ENCODE peak calls at places on chromosome 17, in seven cellular contexts. N is cardiac fibroblast, I is left ventricle myocardium inferior, E is adrenal gland, Y is epithelial cell of esophagus, O is neural progenitor cell, C is GM12864. L is an unnamed sample.
A peak's percentile ranks its signal among the peaks of the same experiment; 100 is the strongest.

GRCh38 chr17:73536700-73537680 is 107.3 kb downstream of the SDK2 start:
- DNase-seq in N (no peak), I (no peak), E (no peak), Y (no peak), O (peak; percentile 82), C (no peak), L (no peak)

GRCh38 chr17:3983945-3984484 is 19.8 kb upstream of the ATP2A3 start:
- DNase-seq in N (peak; percentile 85), I (no peak), E (no peak), Y (no peak), O (no peak), C (no peak), L (no peak)

GRCh38 chr17:51913491-51913890 is 245.0 kb downstream of the CA10 start:
- DNase-seq in N (no peak), I (no peak), E (no peak), Y (no peak), O (no peak), C (no peak), L (no peak)

GRCh38 chr17:81221371-81221841 is 1.4 kb downstream of the CEP131 start:
- DNase-seq in N (no peak), I (no peak), E (no peak), Y (no peak), O (peak; percentile 83), C (no peak), L (no peak)

GRCh38 chr17:1904273-1905052 is 74.7 kb downstream of the RPA1 start:
- DNase-seq in N (no peak), I (no peak), E (no peak), Y (no peak), O (no peak), C (peak; percentile 42), L (peak; percentile 6)

GRCh38 chr17:80639658-80640057 is 95.0 kb downstream of the RPTOR start:
- DNase-seq in N (no peak), I (no peak), E (no peak), Y (no peak), O (no peak), C (no peak), L (no peak)

GRCh38 chr17:41642252-41643156 is 18.1 kb upstream of the KRT17 start:
- DNase-seq in N (no peak), I (no peak), E (no peak), Y (peak; percentile 95), O (no peak), C (no peak), L (no peak)

GRCh38 chr17:73379814-73380213 is 68.0 kb upstream of the CDC42EP4 start:
- DNase-seq in N (no peak), I (no peak), E (no peak), Y (no peak), O (no peak), C (no peak), L (no peak)

GRCh38 chr17:57448288-57449283 is 192.3 kb downstream of the MSI2 start:
- DNase-seq in N (no peak), I (no peak), E (no peak), Y (peak; percentile 21), O (no peak), C (no peak), L (no peak)

GRCh38 chr17:37358830-37359681 is 16.7 kb upstream of the C17orf78 start:
- DNase-seq in N (peak; percentile 94), I (peak; percentile 95), E (peak; percentile 98), Y (peak; percentile 79), O (peak; percentile 100), C (peak; percentile 83), L (peak; percentile 98)

GRCh38 chr17:80862978-80863377 is 128.7 kb upstream of the CHMP6 start:
- DNase-seq in N (no peak), I (no peak), E (no peak), Y (no peak), O (no peak), C (no peak), L (no peak)

DNA sequence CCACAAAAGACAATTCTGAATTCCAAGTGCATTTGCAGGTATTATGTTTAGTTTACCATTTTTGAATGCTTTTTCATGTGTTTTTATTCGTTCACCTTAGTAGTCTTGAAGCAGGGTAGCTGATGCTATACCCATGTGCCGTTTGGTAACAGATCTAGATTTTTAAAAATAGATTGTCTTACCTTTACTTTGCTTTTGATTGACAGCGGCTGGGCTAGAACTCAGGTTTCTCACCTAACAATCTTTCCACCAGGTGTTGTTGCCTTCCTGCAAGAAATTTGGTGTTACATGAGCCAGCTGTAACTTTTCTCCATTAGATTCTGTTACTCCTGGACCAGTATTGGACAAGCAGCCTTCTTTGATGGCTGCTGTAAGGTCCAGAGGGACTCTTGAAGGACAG is 1.5 kb upstream of the FTSJ3 start:
- DNase-seq in N (no peak), I (no peak), E (no peak), Y (no peak), O (no peak), C (no peak), L (no peak)
- H3K4me3 ChIP-seq in N (no peak overlapping the region), I (peak overlapping the region; percentile 98), E (no peak overlapping the region), Y (peak overlapping the region; percentile 88), O (peak overlapping the region; percentile 78), C (no peak overlapping the region), L (no peak overlapping the region)

GRCh38 chr17:44409309-44410028 is 20.0 kb upstream of the ITGA2B start:
- DNase-seq in N (no peak), I (no peak), E (no peak), Y (peak; percentile 8), O (no peak), C (no peak), L (no peak)
- TF ChIP-seq CTCF in N (peak; percentile 7), I (no peak), E (no peak), Y (peak; percentile 14), O (no peak), C (peak; percentile 45), L (no peak)

DNA sequence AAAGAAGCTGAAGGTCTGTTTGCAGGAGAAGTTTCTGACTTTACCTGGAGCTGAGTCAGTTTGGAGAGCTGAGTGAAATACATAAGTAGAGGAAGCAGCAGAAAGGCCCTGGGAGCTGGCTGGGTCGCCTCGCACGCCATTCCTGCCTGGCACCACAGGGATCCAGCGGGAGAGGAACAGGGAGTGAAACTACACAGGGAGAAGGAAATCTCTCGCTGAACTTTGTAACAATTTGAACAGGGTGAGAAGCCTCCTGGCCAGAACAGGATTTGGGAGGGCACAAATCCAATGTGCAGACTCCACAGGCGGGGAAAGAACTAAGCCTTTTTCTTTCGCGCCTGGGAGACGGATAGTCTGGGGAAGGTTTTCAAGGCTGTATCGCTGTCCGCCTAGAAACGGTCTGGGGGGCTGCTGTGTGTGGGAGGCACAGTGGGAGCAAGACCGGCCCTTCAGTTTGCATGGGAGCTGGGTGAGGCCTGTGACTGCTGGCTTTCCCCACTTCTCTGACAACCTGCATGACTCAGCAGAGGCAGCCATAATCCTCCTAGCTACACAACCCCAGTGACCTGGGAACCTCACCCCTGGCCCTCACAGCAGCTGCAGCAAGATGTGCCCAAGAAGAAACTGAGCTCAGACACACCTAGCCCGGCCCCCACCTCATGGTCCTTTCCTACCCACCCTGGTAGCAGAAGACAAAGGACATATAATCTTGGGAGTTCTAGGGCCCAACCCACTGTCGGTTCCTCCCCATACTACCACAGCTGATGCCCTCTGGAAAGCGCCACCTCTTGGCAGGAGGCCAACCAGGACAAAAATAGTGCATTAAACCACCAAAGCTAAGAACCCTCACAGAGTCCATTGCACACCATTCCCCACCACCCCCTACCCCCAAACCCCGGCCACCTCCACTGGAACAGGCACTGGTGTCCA is 778.6 kb downstream of the KCNJ2 start:
- DNase-seq in N (no peak), I (no peak), E (no peak), Y (no peak), O (no peak), C (no peak), L (no peak)
- H3K4me3 ChIP-seq in N (no peak overlapping the region), I (no peak overlapping the region), E (no peak overlapping the region), Y (no peak overlapping the region), O (no peak overlapping the region), C (no peak overlapping the region), L (no peak overlapping the region)

DNA sequence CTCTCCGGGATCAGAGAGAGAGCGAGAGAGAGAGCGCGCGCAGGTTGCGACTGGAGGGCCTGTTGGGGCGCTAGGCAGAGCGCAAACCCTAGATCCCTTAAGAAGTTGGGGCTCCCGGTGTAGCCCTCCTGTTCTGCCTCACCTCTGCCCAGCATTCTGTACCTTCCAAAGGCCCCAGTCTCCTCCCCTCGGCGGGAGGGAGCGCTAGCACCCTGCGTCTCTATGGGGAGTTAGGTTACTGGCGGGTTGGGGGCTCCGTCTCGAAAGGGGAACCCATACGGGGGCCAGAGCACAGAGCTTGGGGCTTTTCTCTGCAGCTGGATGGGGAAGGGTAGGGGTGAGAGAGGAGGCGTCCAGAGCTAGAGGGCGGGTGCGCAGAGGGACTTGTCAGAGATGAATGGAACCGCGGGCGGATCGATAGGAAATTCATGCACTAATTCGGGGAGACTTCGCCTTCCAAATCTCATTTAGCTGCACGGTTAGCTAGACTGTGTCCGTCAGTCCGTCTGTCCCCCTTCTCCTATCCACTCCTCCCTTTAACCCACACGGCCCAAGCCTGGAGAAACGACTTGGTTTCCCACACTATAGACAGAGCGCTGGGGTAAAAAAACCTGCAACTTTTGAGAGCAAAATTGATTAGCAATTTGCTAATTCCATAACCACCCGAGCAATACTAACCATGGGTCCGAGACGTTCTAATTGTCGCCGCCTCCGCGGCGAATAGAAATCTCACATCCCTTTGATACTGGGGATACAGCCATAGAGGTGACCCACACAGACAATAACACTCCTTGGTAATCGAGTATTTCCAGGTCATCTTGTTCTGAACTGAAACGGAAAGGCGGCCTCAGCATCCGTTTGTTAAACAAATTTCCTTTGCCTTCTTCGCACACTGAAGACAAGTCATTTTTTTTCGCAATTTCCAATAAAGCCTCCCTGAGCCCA is 738 bp upstream of the HOXB4 start:
- DNase-seq in N (no peak), I (no peak), E (no peak), Y (no peak), O (no peak), C (no peak), L (no peak)
- TF ChIP-seq CTCF in N (no peak), I (no peak), E (no peak), Y (no peak), O (no peak), C (peak; percentile 14), L (no peak)

GRCh38 chr17:28043296-28043695 is 819 bp downstream of the NLK start:
- DNase-seq in N (no peak), I (no peak), E (no peak), Y (no peak), O (no peak), C (no peak), L (no peak)

GRCh38 chr17:28049071-28049470 is 6.6 kb downstream of the NLK start:
- DNase-seq in N (no peak), I (no peak), E (no peak), Y (no peak), O (no peak), C (no peak), L (no peak)

GRCh38 chr17:28047806-28048205 is 5.3 kb downstream of the NLK start:
- DNase-seq in N (no peak), I (no peak), E (no peak), Y (no peak), O (peak; percentile 56), C (no peak), L (no peak)

GRCh38 chr17:28045304-28045703 is 2.8 kb downstream of the NLK start:
- DNase-seq in N (no peak), I (no peak), E (no peak), Y (no peak), O (no peak), C (no peak), L (no peak)

GRCh38 chr17:28046034-28046825 is 3.8 kb downstream of the NLK start:
- DNase-seq in N (no peak), I (no peak), E (no peak), Y (no peak), O (no peak), C (no peak), L (no peak)
- H3K4me3 ChIP-seq in N (no peak overlapping the region), I (no peak overlapping the region), E (no peak overlapping the region), Y (no peak overlapping the region), O (peak overlapping the region; percentile 14), C (peak overlapping the region; percentile 27), L (no peak overlapping the region)